ENCODE peak calls at places on chromosome 11, in four cellular contexts. One of them, this sample, is unnamed.

GRCh38 chr11:35796542-35796941 is 134.0 kb downstream of the TRIM44 start:
- DNase-seq in lung: no peak
- DNase-seq in effector memory CD8-positive, alpha-beta T cell: no peak
- DNase-seq in nucleus accumbens: no peak
- DNase-seq in this sample: no peak

GRCh38 chr11:122791836-122792235 is 46.5 kb upstream of the CRTAM start:
- DNase-seq in lung: no peak
- DNase-seq in nucleus accumbens: peak
- DNase-seq in effector memory CD8-positive, alpha-beta T cell: no peak
- DNase-seq in this sample: no peak

GRCh38 chr11:72840780-72841179 is 26.6 kb downstream of the ATG16L2 start:
- DNase-seq in nucleus accumbens: no peak
- DNase-seq in effector memory CD8-positive, alpha-beta T cell: no peak
- DNase-seq in lung: no peak
- DNase-seq in this sample: no peak

GRCh38 chr11:65013692-65014145 is 241 bp upstream of the ARL2 start:
- DNase-seq in nucleus accumbens: peak
- DNase-seq in lung: peak
- DNase-seq in effector memory CD8-positive, alpha-beta T cell: peak
- DNase-seq in this sample: peak

GRCh38 chr11:70090989-70091388 is 12.9 kb downstream of the ANO1 start:
- DNase-seq in effector memory CD8-positive, alpha-beta T cell: no peak
- DNase-seq in lung: no peak
- DNase-seq in nucleus accumbens: no peak
- DNase-seq in this sample: no peak

GRCh38 chr11:69452589-69452988 is 28.9 kb upstream of the LINC01488 start:
- DNase-seq in nucleus accumbens: no peak
- DNase-seq in effector memory CD8-positive, alpha-beta T cell: no peak
- DNase-seq in lung: no peak
- DNase-seq in this sample: no peak

GRCh38 chr11:44816761-44817160 is 90.0 kb downstream of the TSPAN18 start:
- DNase-seq in nucleus accumbens: no peak
- DNase-seq in lung: no peak
- DNase-seq in effector memory CD8-positive, alpha-beta T cell: no peak
- DNase-seq in this sample: no peak

GRCh38 chr11:78318321-78318720 is 99.3 kb downstream of the GAB2 start:
- DNase-seq in lung: no peak
- DNase-seq in nucleus accumbens: no peak
- DNase-seq in effector memory CD8-positive, alpha-beta T cell: no peak
- DNase-seq in this sample: no peak

GRCh38 chr11:65890324-65891179 is at the start of gene CCDC85B:
- DNase-seq in effector memory CD8-positive, alpha-beta T cell: peak
- DNase-seq in nucleus accumbens: peak
- DNase-seq in lung: peak
- DNase-seq in this sample: peak